ENCODE peak calls at places on chromosomes 11 and 22, in seven cellular contexts. T is CD4-positive, alpha-beta T cell; K is activated CD8-positive, alpha-beta T cell treated with anti-CD3 and anti-CD28 coated beads for 36 hours; I is stimulated activated naive CD8-positive, alpha-beta T cell treated with anti-CD3 and anti-CD28 coated beads, Interleukin-15, Interleukin-2, amounts not matched to agents 100 U/mL and 50 U/mL, for 24 hours; E is right cardiac atrium; Y is HepG2; V is HCT116. X is an unnamed sample.

GRCh38 chr11:62709262-62710000 is 2.0 kb downstream of the GNG3 start:
- ATAC-seq in K (peak), T (peak), E (peak), V (no peak), Y (no peak), I (peak), X (peak)

GRCh38 chr22:27662359-27663030 is 139.1 kb downstream of the MN1 start:
- ATAC-seq in T (no peak), E (peak), K (no peak), I (no peak), Y (peak), V (no peak), X (peak)

GRCh38 chr22:22403771-22404170 is 104.8 kb downstream of the ZNF280B start:
- ATAC-seq in K (no peak), V (peak), T (no peak), I (no peak), E (no peak), Y (peak), X (no peak)

GRCh38 chr11:118304809-118305248 is 299 bp downstream of the CD3E start:
- ATAC-seq in I (peak), V (no peak), K (peak), Y (no peak), E (no peak), T (peak), X (no peak)

GRCh38 chr22:45516923-45517675 is 14.4 kb downstream of the FBLN1 start:
- ATAC-seq in I (peak), T (no peak), V (no peak), E (no peak), K (no peak), Y (no peak), X (no peak)

GRCh38 chr11:70161043-70161625 is 42.0 kb upstream of the FADD start:
- ATAC-seq in V (no peak), E (no peak), T (no peak), K (no peak), I (no peak), Y (no peak), X (no peak)

GRCh38 chr11:66443602-66444001 is 5.0 kb upstream of the MRPL11 start:
- ATAC-seq in E (no peak), K (no peak), V (no peak), Y (no peak), I (no peak), T (no peak), X (peak)

GRCh38 chr11:134341805-134342571 is 10.2 kb downstream of the GLB1L2 start:
- ATAC-seq in T (no peak), V (no peak), I (no peak), K (no peak), Y (no peak), E (no peak), X (no peak)

GRCh38 chr11:120012245-120012644 is 125.7 kb downstream of the TRIM29 start:
- ATAC-seq in T (no peak), V (no peak), Y (no peak), E (no peak), I (no peak), K (no peak), X (no peak)

GRCh38 chr22:42889290-42889689 is 32.2 kb upstream of the ARFGAP3 start:
- ATAC-seq in I (peak), V (no peak), E (no peak), Y (no peak), K (peak), T (no peak), X (no peak)

GRCh38 chr11:59766542-59766941 is 11.4 kb downstream of the STX3 start:
- ATAC-seq in K (no peak), T (no peak), V (no peak), E (peak), I (no peak), Y (no peak), X (no peak)

GRCh38 chr11:26649884-26650283 is 72.0 kb downstream of the SLC5A12 start:
- ATAC-seq in I (peak), Y (peak), T (no peak), E (peak), V (peak), K (no peak), X (peak)

GRCh38 chr11:5043385-5043784 is 2.9 kb upstream of the OR52J3 start:
- ATAC-seq in V (no peak), Y (no peak), I (no peak), K (no peak), E (no peak), T (no peak), X (no peak)